ENCODE peak calls at places on chromosomes 2 and 18, in seven cellular contexts. One of them, this sample, is unnamed.

GRCh38 chr2:152347076-152347475 is 12.1 kb downstream of the FMNL2 start:
- DNase-seq in epithelial cell of prostate: peak; percentile 54
- DNase-seq in NCI-H2081 treated with DMSO at 0.1 percent for 48 hours: no peak
- DNase-seq in GM12865: no peak
- DNase-seq in HuH-7.5: no peak
- DNase-seq in HS-5: peak; percentile 79
- DNase-seq in heart left ventricle: no peak
- DNase-seq in this sample: no peak

GRCh38 chr2:112630268-112630667 is 15.5 kb upstream of the SLC20A1 start:
- DNase-seq in epithelial cell of prostate: no peak
- DNase-seq in NCI-H2081 treated with DMSO at 0.1 percent for 48 hours: no peak
- DNase-seq in GM12865: no peak
- DNase-seq in HuH-7.5: no peak
- DNase-seq in HS-5: no peak
- DNase-seq in heart left ventricle: no peak
- DNase-seq in this sample: no peak

GRCh38 chr2:31606511-31606910 is 25.8 kb upstream of the SRD5A2 start:
- DNase-seq in epithelial cell of prostate: no peak
- DNase-seq in NCI-H2081 treated with DMSO at 0.1 percent for 48 hours: no peak
- DNase-seq in GM12865: no peak
- DNase-seq in HuH-7.5: no peak
- DNase-seq in HS-5: no peak
- DNase-seq in heart left ventricle: no peak
- DNase-seq in this sample: no peak

GRCh38 chr2:204108301-204108700 is 171.7 kb downstream of the ICOS start:
- DNase-seq in epithelial cell of prostate: no peak
- DNase-seq in NCI-H2081 treated with DMSO at 0.1 percent for 48 hours: no peak
- DNase-seq in GM12865: peak; percentile 43
- DNase-seq in HuH-7.5: peak; percentile 35
- DNase-seq in HS-5: no peak
- DNase-seq in heart left ventricle: no peak
- DNase-seq in this sample: peak; percentile 49

GRCh38 chr2:178273787-178274360 is 79.6 kb downstream of the OSBPL6 start:
- DNase-seq in epithelial cell of prostate: no peak
- DNase-seq in NCI-H2081 treated with DMSO at 0.1 percent for 48 hours: no peak
- DNase-seq in GM12865: no peak
- DNase-seq in HuH-7.5: no peak
- DNase-seq in HS-5: no peak
- DNase-seq in heart left ventricle: no peak
- DNase-seq in this sample: no peak

GRCh38 chr2:99066602-99067001 is 74.9 kb upstream of the C2orf15 start:
- DNase-seq in epithelial cell of prostate: peak; percentile 31
- DNase-seq in NCI-H2081 treated with DMSO at 0.1 percent for 48 hours: no peak
- DNase-seq in GM12865: peak; percentile 88
- DNase-seq in HuH-7.5: peak; percentile 23
- DNase-seq in HS-5: peak; percentile 63
- DNase-seq in heart left ventricle: no peak
- DNase-seq in this sample: peak; percentile 56

GRCh38 chr2:200814917-200815316 is 3.2 kb downstream of the BZW1 start:
- DNase-seq in epithelial cell of prostate: no peak
- DNase-seq in NCI-H2081 treated with DMSO at 0.1 percent for 48 hours: no peak
- DNase-seq in GM12865: no peak
- DNase-seq in HuH-7.5: no peak
- DNase-seq in HS-5: no peak
- DNase-seq in heart left ventricle: no peak
- DNase-seq in this sample: no peak

GRCh38 chr2:114784890-114785583 is 342.6 kb downstream of the DPP10 start:
- DNase-seq in epithelial cell of prostate: no peak
- DNase-seq in NCI-H2081 treated with DMSO at 0.1 percent for 48 hours: no peak
- DNase-seq in GM12865: no peak
- DNase-seq in HuH-7.5: no peak
- DNase-seq in HS-5: no peak
- DNase-seq in heart left ventricle: no peak
- DNase-seq in this sample: no peak

GRCh38 chr2:20421988-20422678 is 24.7 kb upstream of the RHOB start:
- DNase-seq in epithelial cell of prostate: no peak
- DNase-seq in NCI-H2081 treated with DMSO at 0.1 percent for 48 hours: no peak
- DNase-seq in GM12865: no peak
- DNase-seq in HuH-7.5: no peak
- DNase-seq in HS-5: no peak
- DNase-seq in heart left ventricle: peak; percentile 95
- DNase-seq in this sample: no peak

GRCh38 chr18:70380915-70381896 is 92.4 kb downstream of the SOCS6 start:
- DNase-seq in epithelial cell of prostate: no peak
- DNase-seq in NCI-H2081 treated with DMSO at 0.1 percent for 48 hours: peak; percentile 76
- DNase-seq in GM12865: no peak
- DNase-seq in HuH-7.5: no peak
- DNase-seq in HS-5: no peak
- DNase-seq in heart left ventricle: no peak
- DNase-seq in this sample: no peak

GRCh38 chr2:128395196-128395595 is 76.5 kb upstream of the HS6ST1 start:
- DNase-seq in epithelial cell of prostate: no peak
- DNase-seq in NCI-H2081 treated with DMSO at 0.1 percent for 48 hours: no peak
- DNase-seq in GM12865: no peak
- DNase-seq in HuH-7.5: no peak
- DNase-seq in HS-5: no peak
- DNase-seq in heart left ventricle: no peak
- DNase-seq in this sample: no peak

GRCh38 chr2:235277485-235277884 is 216.4 kb upstream of the AGAP1 start:
- DNase-seq in epithelial cell of prostate: no peak
- DNase-seq in NCI-H2081 treated with DMSO at 0.1 percent for 48 hours: no peak
- DNase-seq in GM12865: no peak
- DNase-seq in HuH-7.5: no peak
- DNase-seq in HS-5: no peak
- DNase-seq in heart left ventricle: no peak
- DNase-seq in this sample: no peak

GRCh38 chr2:241813080-241813805 is 4.2 kb downstream of the NEU4 start:
- DNase-seq in epithelial cell of prostate: no peak
- DNase-seq in NCI-H2081 treated with DMSO at 0.1 percent for 48 hours: no peak
- DNase-seq in GM12865: no peak
- DNase-seq in HuH-7.5: peak; percentile 6
- DNase-seq in HS-5: no peak
- DNase-seq in heart left ventricle: no peak
- DNase-seq in this sample: no peak

GRCh38 chr18:7616661-7617060 is 49.5 kb downstream of the PTPRM start:
- DNase-seq in epithelial cell of prostate: no peak
- DNase-seq in NCI-H2081 treated with DMSO at 0.1 percent for 48 hours: no peak
- DNase-seq in GM12865: no peak
- DNase-seq in HuH-7.5: no peak
- DNase-seq in HS-5: no peak
- DNase-seq in heart left ventricle: peak; percentile 88
- DNase-seq in this sample: no peak